ENCODE peak calls at places on chromosome 5, in four cellular contexts. L, E, R and P are unnamed samples.

GRCh38 chr5:93676707-93677106 is 64.7 kb downstream of the POU5F2 start:
- DNase-seq in L (no peak), E (no peak), R (no peak), P (no peak)

GRCh38 chr5:69502375-69503143 is 10.0 kb downstream of the OCLN start:
- DNase-seq in L (no peak), E (no peak), R (peak), P (no peak)

GRCh38 chr5:134112726-134113571 is 1.5 kb upstream of the TCF7 start:
- DNase-seq in L (no peak), E (no peak), R (no peak), P (no peak)

GRCh38 chr5:56183507-56183906 is 49.6 kb downstream of the ANKRD55 start:
- DNase-seq in L (no peak), E (no peak), R (peak), P (no peak)

GRCh38 chr5:177537389-177538361 is 16.7 kb downstream of the FAM193B start:
- DNase-seq in L (no peak), E (no peak), R (no peak), P (no peak)

GRCh38 chr5:42005561-42006153 is 80.6 kb downstream of the FBXO4 start:
- DNase-seq in L (peak), E (no peak), R (peak), P (no peak)

GRCh38 chr5:107268241-107268640 is 402.5 kb downstream of the EFNA5 start:
- DNase-seq in L (no peak), E (no peak), R (no peak), P (no peak)

GRCh38 chr5:122523776-122524175 is 211.7 kb downstream of the SNCAIP start:
- DNase-seq in L (no peak), E (no peak), R (no peak), P (no peak)

GRCh38 chr5:44246986-44247385 is 142.2 kb downstream of the FGF10 start:
- DNase-seq in L (no peak), E (no peak), R (no peak), P (no peak)

GRCh38 chr5:161094411-161094810 is 242.4 kb upstream of the ATP10B start:
- DNase-seq in L (no peak), E (no peak), R (no peak), P (no peak)

GRCh38 chr5:34048143-34048542 is 5.1 kb upstream of the C1QTNF3 start:
- DNase-seq in L (no peak), E (no peak), R (no peak), P (no peak)

GRCh38 chr5:60024104-60024503 is 130.6 kb upstream of the PDE4D start:
- DNase-seq in L (no peak), E (no peak), R (no peak), P (no peak)

GRCh38 chr5:27158775-27159174 is 120.4 kb upstream of the CDH9 start:
- DNase-seq in L (no peak), E (no peak), R (no peak), P (no peak)

GRCh38 chr5:177336112-177336511 is 15.4 kb downstream of the LMAN2 start:
- DNase-seq in L (no peak), E (no peak), R (peak), P (no peak)

GRCh38 chr5:36722913-36723312 is 116.5 kb downstream of the SLC1A3 start:
- DNase-seq in L (no peak), E (no peak), R (no peak), P (peak)

GRCh38 chr5:142584843-142585242 is 101.0 kb downstream of the FGF1 start:
- DNase-seq in L (no peak), E (no peak), R (no peak), P (no peak)

GRCh38 chr5:83434929-83435328 is 36.6 kb upstream of the VCAN start:
- DNase-seq in L (no peak), E (no peak), R (no peak), P (no peak)

GRCh38 chr5:141805874-141806273 is 72.3 kb downstream of the PCDH1 start:
- DNase-seq in L (no peak), E (no peak), R (no peak), P (no peak)

GRCh38 chr5:80957031-80957761 is 3.0 kb upstream of the RASGRF2 start:
- DNase-seq in L (no peak), E (no peak), R (peak), P (no peak)

GRCh38 chr5:173591300-173591622 is 25.2 kb downstream of the BOD1 start:
- DNase-seq in L (no peak), E (no peak), R (no peak), P (no peak)

GRCh38 chr5:90866333-90866732 is 307.7 kb downstream of the ADGRV1 start:
- DNase-seq in L (peak), E (no peak), R (peak), P (no peak)

GRCh38 chr5:978693-979092 is 29.9 kb upstream of the NKD2 start:
- DNase-seq in L (no peak), E (no peak), R (no peak), P (no peak)

GRCh38 chr5:147879784-147880183 is 1.3 kb downstream of the SCGB3A2 start:
- DNase-seq in L (no peak), E (no peak), R (no peak), P (no peak)

GRCh38 chr5:136073714-136074113 is 44.9 kb downstream of the TGFBI start:
- DNase-seq in L (no peak), E (no peak), R (no peak), P (no peak)

GRCh38 chr5:78283105-78283504 is 11.4 kb downstream of the AP3B1 start:
- DNase-seq in L (no peak), E (no peak), R (no peak), P (no peak)

GRCh38 chr5:132180134-132180745 is 47.4 kb downstream of the P4HA2 start:
- DNase-seq in L (peak), E (no peak), R (peak), P (no peak)

GRCh38 chr5:27523629-27524028 is 485.2 kb upstream of the CDH9 start:
- DNase-seq in L (peak), E (no peak), R (no peak), P (no peak)

GRCh38 chr5:61004448-61004847 is 59.4 kb downstream of the NDUFAF2 start:
- DNase-seq in L (no peak), E (no peak), R (no peak), P (no peak)

GRCh38 chr5:77563475-77563874 is 71.4 kb upstream of the WDR41 start:
- DNase-seq in L (no peak), E (no peak), R (no peak), P (no peak)

GRCh38 chr5:153511632-153512031 is 21.2 kb downstream of the GRIA1 start:
- DNase-seq in L (no peak), E (no peak), R (no peak), P (no peak)

GRCh38 chr5:153517105-153517700 is 26.7 kb downstream of the GRIA1 start:
- DNase-seq in L (no peak), E (no peak), R (no peak), P (no peak)

GRCh38 chr5:153515269-153515668 is 24.8 kb downstream of the GRIA1 start:
- DNase-seq in L (no peak), E (no peak), R (no peak), P (no peak)

GRCh38 chr5:153516503-153516902 is 26.0 kb downstream of the GRIA1 start:
- DNase-seq in L (no peak), E (peak), R (no peak), P (no peak)

GRCh38 chr5:153513171-153513570 is 22.7 kb downstream of the GRIA1 start:
- DNase-seq in L (no peak), E (no peak), R (no peak), P (no peak)
- TF ChIP-seq NR2C2 in L (no peak), E (no peak), R (no peak), P (no peak)

GRCh38 chr5:9784231-9784630 is 154.1 kb upstream of the TAS2R1 start:
- DNase-seq in L (no peak), E (no peak), R (no peak), P (no peak)
- TF ChIP-seq NR2C2 in L (no peak), E (no peak), R (no peak), P (no peak)

DNA sequence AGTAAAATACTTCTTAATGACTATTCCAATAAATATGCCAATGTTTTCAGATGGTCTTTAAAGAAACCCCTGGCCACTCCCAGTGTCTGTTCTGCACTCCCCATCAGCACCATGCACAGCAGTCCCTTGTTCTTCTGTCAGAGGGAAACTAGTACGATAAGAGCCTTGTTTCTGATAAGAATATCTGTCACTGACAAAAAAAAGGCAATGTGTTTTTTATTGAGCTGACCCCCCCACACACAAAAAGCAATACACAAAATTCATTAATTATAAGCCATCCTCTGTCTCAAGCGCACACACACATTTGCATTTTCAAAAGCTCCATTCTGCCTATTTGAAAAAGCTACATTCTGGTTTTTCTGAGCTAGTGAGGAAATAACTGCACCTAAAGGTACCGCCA is 119.1 kb downstream of the ENC1 start:
- DNase-seq in L (no peak), E (no peak), R (no peak), P (no peak)
- TF ChIP-seq NR2C2 in L (no peak), E (no peak), R (no peak), P (no peak)

GRCh38 chr5:10676224-10676623 is 84.8 kb downstream of the DAP start:
- DNase-seq in L (no peak), E (no peak), R (no peak), P (no peak)
- TF ChIP-seq NR2C2 in L (no peak), E (no peak), R (no peak), P (no peak)

GRCh38 chr5:5063533-5063953 is 76.6 kb upstream of the ADAMTS16 start:
- DNase-seq in L (no peak), E (peak), R (peak), P (no peak)
- TF ChIP-seq NR2C2 in L (no peak), E (no peak), R (no peak), P (no peak)

GRCh38 chr5:159324097-159324760 is 6.1 kb downstream of the IL12B start:
- DNase-seq in L (no peak), E (no peak), R (no peak), P (no peak)
- TF ChIP-seq NR2C2 in L (no peak), E (no peak), R (no peak), P (no peak)